ENCODE peak calls at places on chromosomes 6 and 20, in seven cellular contexts. One of them, this sample, is unnamed.

GRCh38 chr6:169857343-169858292 is 106.2 kb downstream of the ERMARD start:
- DNase-seq in fibroblast of the conjunctiva: no peak
- DNase-seq in HT-29: no peak
- DNase-seq in NCI-H2081: no peak
- DNase-seq in activated naive CD8-positive, alpha-beta T cell treated with anti-CD3 and anti-CD28 coated beads, Interleukin-2, amount 50 U/mL, for 24 hours: no peak
- DNase-seq in keratinocyte: no peak
- DNase-seq in A172: no peak
- DNase-seq in this sample: no peak

GRCh38 chr6:30348957-30349356 is 4.0 kb downstream of the RPP21 start:
- DNase-seq in fibroblast of the conjunctiva: no peak
- DNase-seq in HT-29: no peak
- DNase-seq in NCI-H2081: no peak
- DNase-seq in activated naive CD8-positive, alpha-beta T cell treated with anti-CD3 and anti-CD28 coated beads, Interleukin-2, amount 50 U/mL, for 24 hours: no peak
- DNase-seq in keratinocyte: no peak
- DNase-seq in A172: no peak
- DNase-seq in this sample: no peak

GRCh38 chr6:125393449-125393858 is 91.7 kb upstream of the HDDC2 start:
- DNase-seq in fibroblast of the conjunctiva: no peak
- DNase-seq in HT-29: no peak
- DNase-seq in NCI-H2081: no peak
- DNase-seq in activated naive CD8-positive, alpha-beta T cell treated with anti-CD3 and anti-CD28 coated beads, Interleukin-2, amount 50 U/mL, for 24 hours: no peak
- DNase-seq in keratinocyte: no peak
- DNase-seq in A172: no peak
- DNase-seq in this sample: no peak

GRCh38 chr6:168226095-168226781 is 93.3 kb downstream of the DACT2 start:
- DNase-seq in fibroblast of the conjunctiva: no peak
- DNase-seq in HT-29: no peak
- DNase-seq in NCI-H2081: no peak
- DNase-seq in activated naive CD8-positive, alpha-beta T cell treated with anti-CD3 and anti-CD28 coated beads, Interleukin-2, amount 50 U/mL, for 24 hours: no peak
- DNase-seq in keratinocyte: no peak
- DNase-seq in A172: no peak
- DNase-seq in this sample: no peak

GRCh38 chr20:57292611-57293010 is 26.2 kb upstream of the BMP7 start:
- DNase-seq in fibroblast of the conjunctiva: no peak
- DNase-seq in HT-29: no peak
- DNase-seq in NCI-H2081: no peak
- DNase-seq in activated naive CD8-positive, alpha-beta T cell treated with anti-CD3 and anti-CD28 coated beads, Interleukin-2, amount 50 U/mL, for 24 hours: no peak
- DNase-seq in keratinocyte: no peak
- DNase-seq in A172: no peak
- DNase-seq in this sample: no peak

GRCh38 chr20:63794614-63795013 is 36.5 kb downstream of the ZBTB46 start:
- DNase-seq in fibroblast of the conjunctiva: no peak
- DNase-seq in HT-29: no peak
- DNase-seq in NCI-H2081: no peak
- DNase-seq in activated naive CD8-positive, alpha-beta T cell treated with anti-CD3 and anti-CD28 coated beads, Interleukin-2, amount 50 U/mL, for 24 hours: no peak
- DNase-seq in keratinocyte: no peak
- DNase-seq in A172: no peak
- DNase-seq in this sample: no peak

GRCh38 chr6:138654715-138655634 is 118.6 kb upstream of the CCDC28A start:
- DNase-seq in fibroblast of the conjunctiva: no peak
- DNase-seq in HT-29: no peak
- DNase-seq in NCI-H2081: no peak
- DNase-seq in activated naive CD8-positive, alpha-beta T cell treated with anti-CD3 and anti-CD28 coated beads, Interleukin-2, amount 50 U/mL, for 24 hours: peak
- DNase-seq in keratinocyte: peak
- DNase-seq in A172: peak
- DNase-seq in this sample: peak

GRCh38 chr6:31336872-31337496 is 20.0 kb downstream of the HLA-B start:
- DNase-seq in fibroblast of the conjunctiva: no peak
- DNase-seq in HT-29: no peak
- DNase-seq in NCI-H2081: no peak
- DNase-seq in activated naive CD8-positive, alpha-beta T cell treated with anti-CD3 and anti-CD28 coated beads, Interleukin-2, amount 50 U/mL, for 24 hours: no peak
- DNase-seq in keratinocyte: no peak
- DNase-seq in A172: peak
- DNase-seq in this sample: no peak

GRCh38 chr6:122730334-122730733 is 49.2 kb upstream of the FABP7 start:
- DNase-seq in fibroblast of the conjunctiva: no peak
- DNase-seq in HT-29: no peak
- DNase-seq in NCI-H2081: no peak
- DNase-seq in activated naive CD8-positive, alpha-beta T cell treated with anti-CD3 and anti-CD28 coated beads, Interleukin-2, amount 50 U/mL, for 24 hours: no peak
- DNase-seq in keratinocyte: no peak
- DNase-seq in A172: no peak
- DNase-seq in this sample: no peak

GRCh38 chr6:32154514-32155161 is 697 bp downstream of the PPT2 start:
- DNase-seq in fibroblast of the conjunctiva: no peak
- DNase-seq in HT-29: peak
- DNase-seq in NCI-H2081: peak
- DNase-seq in activated naive CD8-positive, alpha-beta T cell treated with anti-CD3 and anti-CD28 coated beads, Interleukin-2, amount 50 U/mL, for 24 hours: peak
- DNase-seq in keratinocyte: no peak
- DNase-seq in A172: peak
- DNase-seq in this sample: no peak

GRCh38 chr6:46996860-46997641 is 45.1 kb downstream of the ADGRF1 start:
- DNase-seq in fibroblast of the conjunctiva: no peak
- DNase-seq in HT-29: peak
- DNase-seq in NCI-H2081: no peak
- DNase-seq in activated naive CD8-positive, alpha-beta T cell treated with anti-CD3 and anti-CD28 coated beads, Interleukin-2, amount 50 U/mL, for 24 hours: no peak
- DNase-seq in keratinocyte: no peak
- DNase-seq in A172: no peak
- DNase-seq in this sample: no peak

GRCh38 chr6:100461920-100462295 is 2.8 kb downstream of the SIM1 start:
- DNase-seq in fibroblast of the conjunctiva: no peak
- DNase-seq in HT-29: no peak
- DNase-seq in NCI-H2081: no peak
- DNase-seq in activated naive CD8-positive, alpha-beta T cell treated with anti-CD3 and anti-CD28 coated beads, Interleukin-2, amount 50 U/mL, for 24 hours: no peak
- DNase-seq in keratinocyte: no peak
- DNase-seq in A172: no peak
- DNase-seq in this sample: no peak

GRCh38 chr6:150076196-150076893 is 7.4 kb upstream of the ULBP3 start:
- DNase-seq in fibroblast of the conjunctiva: no peak
- DNase-seq in HT-29: no peak
- DNase-seq in NCI-H2081: no peak
- DNase-seq in activated naive CD8-positive, alpha-beta T cell treated with anti-CD3 and anti-CD28 coated beads, Interleukin-2, amount 50 U/mL, for 24 hours: no peak
- DNase-seq in keratinocyte: no peak
- DNase-seq in A172: no peak
- DNase-seq in this sample: no peak

GRCh38 chr20:16846011-16846410 is 97.9 kb downstream of the OTOR start:
- DNase-seq in fibroblast of the conjunctiva: peak
- DNase-seq in HT-29: no peak
- DNase-seq in NCI-H2081: no peak
- DNase-seq in activated naive CD8-positive, alpha-beta T cell treated with anti-CD3 and anti-CD28 coated beads, Interleukin-2, amount 50 U/mL, for 24 hours: no peak
- DNase-seq in keratinocyte: no peak
- DNase-seq in A172: no peak
- DNase-seq in this sample: no peak

GRCh38 chr6:107082045-107082444 is 33.3 kb downstream of the BEND3 start:
- DNase-seq in fibroblast of the conjunctiva: no peak
- DNase-seq in HT-29: no peak
- DNase-seq in NCI-H2081: no peak
- DNase-seq in activated naive CD8-positive, alpha-beta T cell treated with anti-CD3 and anti-CD28 coated beads, Interleukin-2, amount 50 U/mL, for 24 hours: no peak
- DNase-seq in keratinocyte: no peak
- DNase-seq in A172: no peak
- DNase-seq in this sample: no peak

GRCh38 chr6:138601128-138601527 is 101.8 kb upstream of the NHSL1 start:
- DNase-seq in fibroblast of the conjunctiva: peak
- DNase-seq in HT-29: no peak
- DNase-seq in NCI-H2081: no peak
- DNase-seq in activated naive CD8-positive, alpha-beta T cell treated with anti-CD3 and anti-CD28 coated beads, Interleukin-2, amount 50 U/mL, for 24 hours: no peak
- DNase-seq in keratinocyte: no peak
- DNase-seq in A172: no peak
- DNase-seq in this sample: no peak

GRCh38 chr20:5677389-5677788 is 72.8 kb upstream of the SHLD1 start:
- DNase-seq in fibroblast of the conjunctiva: no peak
- DNase-seq in HT-29: no peak
- DNase-seq in NCI-H2081: no peak
- DNase-seq in activated naive CD8-positive, alpha-beta T cell treated with anti-CD3 and anti-CD28 coated beads, Interleukin-2, amount 50 U/mL, for 24 hours: no peak
- DNase-seq in keratinocyte: no peak
- DNase-seq in A172: no peak
- DNase-seq in this sample: no peak

GRCh38 chr6:53065266-53066058 is at the start of gene FBXO9:
- DNase-seq in fibroblast of the conjunctiva: no peak
- DNase-seq in HT-29: no peak
- DNase-seq in NCI-H2081: peak
- DNase-seq in activated naive CD8-positive, alpha-beta T cell treated with anti-CD3 and anti-CD28 coated beads, Interleukin-2, amount 50 U/mL, for 24 hours: peak
- DNase-seq in keratinocyte: no peak
- DNase-seq in A172: peak
- DNase-seq in this sample: no peak

GRCh38 chr6:333379-334002 is 41.2 kb downstream of the DUSP22 start:
- DNase-seq in fibroblast of the conjunctiva: no peak
- DNase-seq in HT-29: no peak
- DNase-seq in NCI-H2081: no peak
- DNase-seq in activated naive CD8-positive, alpha-beta T cell treated with anti-CD3 and anti-CD28 coated beads, Interleukin-2, amount 50 U/mL, for 24 hours: no peak
- DNase-seq in keratinocyte: no peak
- DNase-seq in A172: no peak
- DNase-seq in this sample: no peak

GRCh38 chr6:127972815-127973214 is 72.0 kb upstream of the THEMIS start:
- DNase-seq in fibroblast of the conjunctiva: no peak
- DNase-seq in HT-29: no peak
- DNase-seq in NCI-H2081: no peak
- DNase-seq in activated naive CD8-positive, alpha-beta T cell treated with anti-CD3 and anti-CD28 coated beads, Interleukin-2, amount 50 U/mL, for 24 hours: peak
- DNase-seq in keratinocyte: no peak
- DNase-seq in A172: no peak
- DNase-seq in this sample: no peak

GRCh38 chr6:138088307-138088744 is 18.9 kb downstream of the PERP start:
- DNase-seq in fibroblast of the conjunctiva: peak
- DNase-seq in HT-29: peak
- DNase-seq in NCI-H2081: no peak
- DNase-seq in activated naive CD8-positive, alpha-beta T cell treated with anti-CD3 and anti-CD28 coated beads, Interleukin-2, amount 50 U/mL, for 24 hours: no peak
- DNase-seq in keratinocyte: no peak
- DNase-seq in A172: peak
- DNase-seq in this sample: peak

GRCh38 chr6:28167926-28168325 is 26.2 kb downstream of the ZKSCAN8 start:
- DNase-seq in fibroblast of the conjunctiva: no peak
- DNase-seq in HT-29: no peak
- DNase-seq in NCI-H2081: no peak
- DNase-seq in activated naive CD8-positive, alpha-beta T cell treated with anti-CD3 and anti-CD28 coated beads, Interleukin-2, amount 50 U/mL, for 24 hours: no peak
- DNase-seq in keratinocyte: no peak
- DNase-seq in A172: no peak
- DNase-seq in this sample: no peak

GRCh38 chr20:18287546-18287914 is 797 bp upstream of the ZNF133 start:
- DNase-seq in fibroblast of the conjunctiva: no peak
- DNase-seq in HT-29: no peak
- DNase-seq in NCI-H2081: no peak
- DNase-seq in activated naive CD8-positive, alpha-beta T cell treated with anti-CD3 and anti-CD28 coated beads, Interleukin-2, amount 50 U/mL, for 24 hours: no peak
- DNase-seq in keratinocyte: no peak
- DNase-seq in A172: no peak
- DNase-seq in this sample: no peak

GRCh38 chr20:37311710-37312355 is 22.4 kb downstream of the MANBAL start:
- DNase-seq in fibroblast of the conjunctiva: no peak
- DNase-seq in HT-29: no peak
- DNase-seq in NCI-H2081: no peak
- DNase-seq in activated naive CD8-positive, alpha-beta T cell treated with anti-CD3 and anti-CD28 coated beads, Interleukin-2, amount 50 U/mL, for 24 hours: no peak
- DNase-seq in keratinocyte: no peak
- DNase-seq in A172: no peak
- DNase-seq in this sample: no peak

GRCh38 chr6:137334094-137334493 is 114.9 kb upstream of the IFNGR1 start:
- DNase-seq in fibroblast of the conjunctiva: no peak
- DNase-seq in HT-29: no peak
- DNase-seq in NCI-H2081: no peak
- DNase-seq in activated naive CD8-positive, alpha-beta T cell treated with anti-CD3 and anti-CD28 coated beads, Interleukin-2, amount 50 U/mL, for 24 hours: no peak
- DNase-seq in keratinocyte: no peak
- DNase-seq in A172: no peak
- DNase-seq in this sample: no peak

GRCh38 chr20:24148372-24148771 is 159.8 kb upstream of the GGTLC1 start:
- DNase-seq in fibroblast of the conjunctiva: no peak
- DNase-seq in HT-29: no peak
- DNase-seq in NCI-H2081: no peak
- DNase-seq in activated naive CD8-positive, alpha-beta T cell treated with anti-CD3 and anti-CD28 coated beads, Interleukin-2, amount 50 U/mL, for 24 hours: no peak
- DNase-seq in keratinocyte: no peak
- DNase-seq in A172: no peak
- DNase-seq in this sample: no peak

GRCh38 chr6:141700836-141701235 is 431.9 kb upstream of the GJE1 start:
- DNase-seq in fibroblast of the conjunctiva: no peak
- DNase-seq in HT-29: no peak
- DNase-seq in NCI-H2081: no peak
- DNase-seq in activated naive CD8-positive, alpha-beta T cell treated with anti-CD3 and anti-CD28 coated beads, Interleukin-2, amount 50 U/mL, for 24 hours: no peak
- DNase-seq in keratinocyte: no peak
- DNase-seq in A172: peak
- DNase-seq in this sample: no peak